ENCODE peak calls at places on chromosomes 2 and 18, in seven cellular contexts. O is foreskin keratinocyte, Q is IMR-90, Z is endodermal cell, E is cardiac fibroblast, N is WERI-Rb-1, H is AG04450. A is an unnamed sample.

GRCh38 chr2:111710613-111711012 is 173.4 kb downstream of the ANAPC1 start:
- DNase-seq in Q (no peak), H (no peak), E (no peak), O (no peak), Z (peak), N (no peak), A (no peak)

GRCh38 chr2:136207030-136207623 is 89.2 kb upstream of the CXCR4 start:
- DNase-seq in Z (no peak), O (no peak), H (no peak), E (no peak), Q (no peak), N (no peak), A (no peak)

GRCh38 chr2:8535821-8536685 is 145.8 kb upstream of the ID2 start:
- DNase-seq in Z (no peak), H (no peak), Q (no peak), E (peak), N (no peak), O (no peak), A (no peak)

GRCh38 chr2:109638807-109639206 is 24.6 kb downstream of the SOWAHC start:
- DNase-seq in H (no peak), Q (no peak), E (peak), O (no peak), N (no peak), Z (no peak), A (no peak)

GRCh38 chr18:22467760-22468553 is 50.2 kb upstream of the CTAGE1 start:
- DNase-seq in O (peak), Q (peak), N (no peak), Z (no peak), E (peak), H (peak), A (no peak)

GRCh38 chr18:11857177-11857887 is 6.1 kb downstream of the CHMP1B start:
- DNase-seq in H (peak), Z (peak), E (peak), N (no peak), O (peak), Q (peak), A (peak)

GRCh38 chr18:3124822-3125221 is 94.9 kb downstream of the MYOM1 start:
- DNase-seq in E (no peak), Z (no peak), H (no peak), Q (no peak), O (no peak), N (no peak), A (no peak)

GRCh38 chr18:56096861-56097260 is 508.9 kb upstream of the TCF4 start:
- DNase-seq in Z (no peak), Q (no peak), E (no peak), O (no peak), N (no peak), H (no peak), A (no peak)

GRCh38 chr18:32893915-32894314 is 121.1 kb upstream of the KLHL14 start:
- DNase-seq in N (no peak), H (no peak), O (no peak), E (no peak), Z (no peak), Q (no peak), A (no peak)

GRCh38 chr2:4674007-4674406 is 970.6 kb downstream of the DCDC2C start:
- DNase-seq in H (no peak), N (no peak), Q (no peak), O (no peak), Z (no peak), E (no peak), A (no peak)

GRCh38 chr2:67018318-67018717 is 378.8 kb upstream of the ETAA1 start:
- DNase-seq in Q (no peak), O (no peak), Z (no peak), E (no peak), N (no peak), H (no peak), A (no peak)

GRCh38 chr2:38146302-38146916 is 70.5 kb upstream of the CYP1B1 start:
- DNase-seq in E (peak), N (no peak), Z (peak), H (peak), O (peak), Q (peak), A (peak)

GRCh38 chr18:62863629-62864028 is 148.3 kb downstream of the PHLPP1 start:
- DNase-seq in Z (no peak), E (no peak), H (no peak), N (no peak), O (no peak), Q (peak), A (no peak)

GRCh38 chr2:20241973-20242726 is 17.2 kb upstream of the SDC1 start:
- DNase-seq in H (no peak), Q (no peak), O (no peak), E (no peak), N (no peak), Z (peak), A (peak)

GRCh38 chr2:140344842-140345241 is 1564.7 kb upstream of the NXPH2 start:
- DNase-seq in E (peak), H (no peak), O (peak), Z (no peak), Q (no peak), N (no peak), A (no peak)

GRCh38 chr2:56981554-56981953 is 797.8 kb downstream of the CCDC85A start:
- DNase-seq in Q (no peak), N (no peak), Z (no peak), H (no peak), O (no peak), E (no peak), A (no peak)

GRCh38 chr2:113341191-113341590 is 62.5 kb upstream of the PAX8 start:
- DNase-seq in N (no peak), Q (no peak), E (no peak), Z (no peak), H (no peak), O (no peak), A (no peak)

GRCh38 chr2:203328735-203329549 is 748 bp downstream of the ABI2 start:
- DNase-seq in Q (peak), N (peak), Z (peak), O (no peak), E (peak), H (no peak), A (peak)

GRCh38 chr2:27379840-27380625 is 501 bp downstream of the ZNF513 start:
- DNase-seq in N (no peak), H (no peak), E (peak), O (no peak), Q (peak), Z (peak), A (peak)

GRCh38 chr2:58535182-58535581 is 294.1 kb upstream of the FANCL start:
- DNase-seq in E (no peak), N (peak), Z (peak), H (no peak), O (no peak), Q (no peak), A (no peak)

GRCh38 chr2:138782378-138782777 is 2.2 kb upstream of the NXPH2 start:
- DNase-seq in N (no peak), Z (no peak), E (no peak), Q (no peak), H (no peak), O (no peak), A (no peak)

GRCh38 chr2:37365669-37366068 is 21.2 kb downstream of the QPCT start:
- DNase-seq in Q (no peak), O (no peak), Z (peak), H (no peak), E (no peak), N (no peak), A (no peak)

GRCh38 chr2:230757476-230757875 is 44.8 kb downstream of the CAB39 start:
- DNase-seq in Z (no peak), N (no peak), O (no peak), H (no peak), E (peak), Q (peak), A (no peak)

GRCh38 chr18:13245481-13246000 is 27.0 kb downstream of the LDLRAD4 start:
- DNase-seq in Q (no peak), N (no peak), E (no peak), H (no peak), Z (peak), O (no peak), A (no peak)

GRCh38 chr2:26186371-26186770 is 13.5 kb downstream of the GAREM2 start:
- DNase-seq in E (no peak), O (no peak), N (no peak), Z (no peak), Q (no peak), H (no peak), A (no peak)

GRCh38 chr18:41459657-41460056 is 495.4 kb upstream of the PIK3C3 start:
- DNase-seq in O (no peak), Q (no peak), N (no peak), Z (no peak), E (no peak), H (no peak), A (no peak)

GRCh38 chr2:11634584-11634983 is 35.4 kb downstream of the NTSR2 start:
- DNase-seq in O (no peak), Q (no peak), H (no peak), Z (no peak), E (no peak), N (no peak), A (no peak)

GRCh38 chr2:36423172-36423571 is 67.6 kb downstream of the CRIM1 start:
- DNase-seq in E (no peak), H (no peak), N (no peak), Q (no peak), Z (no peak), O (no peak), A (no peak)

GRCh38 chr2:204454672-204455380 is 90.4 kb upstream of the PARD3B start:
- DNase-seq in O (no peak), H (no peak), Z (no peak), E (no peak), N (no peak), Q (no peak), A (no peak)

GRCh38 chr18:57970356-57971095 is 73.5 kb upstream of the NEDD4L start:
- DNase-seq in N (peak), O (no peak), Q (no peak), E (no peak), Z (peak), H (no peak), A (no peak)
- TF ChIP-seq CTCF in N (peak), O (peak), Q (peak), E (peak), Z (peak), H (peak), A (peak)

GRCh38 chr2:232809349-232810124 is 33.2 kb upstream of the KCNJ13 start:
- DNase-seq in Q (no peak), Z (no peak), N (no peak), E (no peak), H (no peak), O (no peak), A (no peak)
- TF ChIP-seq CTCF in Q (no peak), Z (no peak), N (no peak), E (no peak), H (no peak), O (peak), A (no peak)

DNA sequence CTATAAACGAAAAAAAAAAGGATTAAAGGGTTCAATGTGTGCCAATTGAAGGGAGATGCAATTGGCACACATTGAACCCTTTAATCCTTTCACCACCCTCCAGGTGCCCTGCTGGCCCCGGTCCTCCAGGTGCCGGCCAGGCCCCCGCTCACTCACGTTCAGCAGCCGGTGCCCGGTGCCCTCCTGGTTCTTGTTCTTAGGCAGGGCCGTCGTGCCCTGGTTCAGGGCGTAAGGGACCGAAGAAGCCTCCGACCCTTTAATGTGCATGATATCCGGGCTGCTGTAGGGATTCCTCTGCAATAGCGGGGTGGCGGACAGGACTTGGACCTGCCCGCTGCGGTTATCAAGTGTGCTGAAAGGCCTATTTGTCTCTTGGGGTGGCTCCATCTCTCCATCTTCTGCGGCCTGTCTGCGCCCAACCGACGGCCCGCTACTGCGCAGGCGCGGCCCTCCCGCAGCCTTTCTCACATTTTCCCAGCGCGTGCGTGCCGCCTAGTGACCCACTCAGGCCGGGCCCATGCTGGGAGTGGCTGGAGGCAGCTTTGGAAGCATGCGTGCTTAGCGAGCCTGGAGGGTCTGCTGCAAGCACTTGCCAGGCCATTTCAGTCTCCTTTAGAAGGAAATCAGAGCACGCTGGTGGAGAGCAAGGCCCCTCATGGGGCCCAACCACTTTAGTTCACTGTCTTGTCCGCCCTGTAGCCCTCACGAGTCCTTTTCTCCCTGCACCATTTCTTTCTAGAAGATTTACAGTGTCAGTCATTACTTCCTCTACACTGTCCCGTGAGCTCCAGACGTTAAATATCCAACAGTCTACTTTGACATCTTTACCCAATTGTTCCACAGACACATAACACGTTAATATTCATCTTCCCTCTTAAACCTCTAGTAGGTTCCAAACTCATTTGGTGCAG is 24.3 kb downstream of the TMEM237 start:
- DNase-seq in E (peak), O (no peak), H (peak), Q (peak), N (no peak), Z (peak), A (no peak)
- TF ChIP-seq CTCF in E (peak), O (peak), H (peak), Q (peak), N (no peak), Z (peak), A (no peak)

DNA sequence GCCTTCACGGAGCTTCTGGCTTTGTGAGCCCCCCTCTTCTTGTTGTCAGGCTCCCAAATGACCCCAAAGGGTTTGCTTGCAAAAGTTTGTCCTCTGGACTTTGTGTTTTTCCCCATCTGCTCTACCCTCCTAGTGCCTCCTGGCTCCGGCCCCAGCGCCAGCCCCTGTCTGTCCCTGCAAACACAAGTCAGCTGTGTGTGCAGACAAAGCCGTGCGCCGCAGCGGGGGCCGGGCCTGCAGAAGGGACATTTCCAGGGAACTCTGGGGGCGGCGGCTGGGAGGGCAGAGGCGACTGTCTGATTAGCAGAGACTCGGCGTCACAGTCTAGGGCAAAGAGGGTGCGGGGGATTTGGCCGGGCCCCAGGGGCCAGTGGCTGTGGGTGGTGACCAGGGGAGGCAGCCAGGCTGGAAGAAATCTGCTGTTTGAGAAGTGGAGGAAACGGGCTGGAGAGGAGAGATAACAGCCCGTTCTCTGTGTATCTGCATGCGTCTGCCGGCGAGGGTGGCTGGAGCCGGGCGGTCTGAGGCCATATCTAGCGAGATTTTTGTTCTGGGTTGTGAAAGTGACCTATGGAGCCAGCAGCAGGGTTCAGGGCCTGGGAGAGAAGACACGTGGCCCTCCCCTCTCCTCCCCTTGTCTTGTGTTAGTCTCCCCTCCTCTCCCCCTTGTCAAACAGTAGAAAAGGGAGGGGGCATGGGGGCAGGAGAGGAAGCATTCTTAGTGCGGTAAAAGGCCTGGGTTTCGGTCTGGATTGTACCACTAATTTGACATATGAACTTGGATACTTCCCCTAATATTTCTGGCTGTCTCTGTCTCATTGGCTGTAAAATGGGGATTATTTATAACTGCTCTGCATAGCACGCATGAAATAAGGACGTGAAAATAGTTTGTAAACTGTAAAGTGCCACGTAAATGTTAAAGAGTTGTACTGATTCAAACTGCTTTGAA is 169.4 kb downstream of the SMAD7 start:
- DNase-seq in H (no peak), Q (peak), N (peak), Z (no peak), E (peak), O (no peak), A (peak)
- TF ChIP-seq CTCF in H (no peak), Q (no peak), N (no peak), Z (no peak), E (no peak), O (no peak), A (no peak)

GRCh38 chr18:9053814-9054213 is 48.7 kb upstream of the NDUFV2 start:
- DNase-seq in H (no peak), E (no peak), Z (peak), N (no peak), O (no peak), Q (no peak), A (no peak)

GRCh38 chr18:9055626-9056025 is 46.9 kb upstream of the NDUFV2 start:
- DNase-seq in E (no peak), Q (no peak), H (no peak), N (no peak), O (no peak), Z (peak), A (no peak)

GRCh38 chr18:9057646-9058045 is 44.9 kb upstream of the NDUFV2 start:
- DNase-seq in Q (no peak), Z (no peak), O (no peak), E (no peak), H (no peak), N (no peak), A (no peak)

GRCh38 chr18:9058426-9058825 is 44.1 kb upstream of the NDUFV2 start:
- DNase-seq in O (no peak), E (peak), H (no peak), Z (no peak), Q (no peak), N (no peak), A (no peak)

GRCh38 chr18:9055185-9055584 is 47.3 kb upstream of the NDUFV2 start:
- DNase-seq in N (no peak), Z (no peak), E (peak), Q (peak), H (peak), O (peak), A (no peak)
- TF ChIP-seq CTCF in N (no peak), Z (no peak), E (no peak), Q (peak), H (peak), O (peak), A (no peak)